ENCODE peak calls at places on chromosomes 1 and 21, in five cellular contexts. P is HepG2, N is GM12878, F is HCT116, O is K562. M is an unnamed sample.

GRCh38 chr1:164902491-164902890 is 343.5 kb downstream of the PBX1 start:
- DNase-seq in P (no peak), F (no peak), N (no peak), O (no peak), M (no peak)

GRCh38 chr1:154327466-154328317 is 2.4 kb downstream of the ATP8B2 start:
- DNase-seq in O (no peak), F (no peak), P (no peak), N (no peak), M (no peak)

GRCh38 chr1:30005972-30006619 is 717.3 kb downstream of the MATN1 start:
- DNase-seq in O (no peak), N (no peak), P (no peak), F (peak; percentile 32), M (no peak)

GRCh38 chr1:97875996-97876395 is 44.8 kb downstream of the DPYD start:
- DNase-seq in O (no peak), F (no peak), N (no peak), P (no peak), M (no peak)

GRCh38 chr1:240491156-240491555 is 120.8 kb downstream of the GREM2 start:
- DNase-seq in P (no peak), N (no peak), F (no peak), O (no peak), M (no peak)

GRCh38 chr1:202291961-202292712 is 49.6 kb downstream of the UBE2T start:
- DNase-seq in O (no peak), P (no peak), F (no peak), N (no peak), M (no peak)

GRCh38 chr1:200376521-200376920 is 33.3 kb downstream of the ZNF281 start:
- DNase-seq in P (no peak), N (no peak), F (no peak), O (no peak), M (no peak)

GRCh38 chr1:117150316-117150715 is 28.8 kb upstream of the TRIM45 start:
- DNase-seq in N (no peak), P (no peak), O (no peak), F (no peak), M (no peak)

GRCh38 chr1:37919277-37919676 is 27.6 kb downstream of the INPP5B start:
- DNase-seq in N (no peak), P (peak; percentile 34), F (peak; percentile 24), O (peak; percentile 37), M (peak; percentile 20)

GRCh38 chr21:44793269-44794030 is 8.2 kb downstream of the UBE2G2 start:
- DNase-seq in F (peak; percentile 24), O (peak; percentile 87), P (peak; percentile 57), N (no peak), M (peak; percentile 86)

GRCh38 chr21:32349333-32349944 is 43.4 kb downstream of the URB1 start:
- DNase-seq in O (no peak), F (no peak), P (no peak), N (no peak), M (no peak)

GRCh38 chr1:13699510-13699909 is 478 bp upstream of the PRDM2 start:
- DNase-seq in P (no peak), N (no peak), F (no peak), O (no peak), M (no peak)

GRCh38 chr1:56578664-56578962 is 750 bp downstream of the PLPP3 start:
- DNase-seq in O (no peak), P (no peak), F (no peak), N (no peak), M (peak; percentile 80)

GRCh38 chr1:69569983-69570755 is 2.4 kb downstream of the LRRC7 start:
- DNase-seq in F (no peak), N (no peak), P (no peak), O (no peak), M (no peak)

GRCh38 chr1:221708076-221708571 is 33.8 kb downstream of the DUSP10 start:
- DNase-seq in O (peak; percentile 81), F (no peak), P (no peak), N (peak; percentile 78), M (peak; percentile 57)

GRCh38 chr1:41391834-41392527 is 30.7 kb downstream of the FOXO6 start:
- DNase-seq in N (no peak), F (no peak), O (no peak), P (no peak), M (no peak)
- TF ChIP-seq ZBTB33 in N (no peak), F (no peak), O (no peak), P (no peak), M (no peak)

DNA sequence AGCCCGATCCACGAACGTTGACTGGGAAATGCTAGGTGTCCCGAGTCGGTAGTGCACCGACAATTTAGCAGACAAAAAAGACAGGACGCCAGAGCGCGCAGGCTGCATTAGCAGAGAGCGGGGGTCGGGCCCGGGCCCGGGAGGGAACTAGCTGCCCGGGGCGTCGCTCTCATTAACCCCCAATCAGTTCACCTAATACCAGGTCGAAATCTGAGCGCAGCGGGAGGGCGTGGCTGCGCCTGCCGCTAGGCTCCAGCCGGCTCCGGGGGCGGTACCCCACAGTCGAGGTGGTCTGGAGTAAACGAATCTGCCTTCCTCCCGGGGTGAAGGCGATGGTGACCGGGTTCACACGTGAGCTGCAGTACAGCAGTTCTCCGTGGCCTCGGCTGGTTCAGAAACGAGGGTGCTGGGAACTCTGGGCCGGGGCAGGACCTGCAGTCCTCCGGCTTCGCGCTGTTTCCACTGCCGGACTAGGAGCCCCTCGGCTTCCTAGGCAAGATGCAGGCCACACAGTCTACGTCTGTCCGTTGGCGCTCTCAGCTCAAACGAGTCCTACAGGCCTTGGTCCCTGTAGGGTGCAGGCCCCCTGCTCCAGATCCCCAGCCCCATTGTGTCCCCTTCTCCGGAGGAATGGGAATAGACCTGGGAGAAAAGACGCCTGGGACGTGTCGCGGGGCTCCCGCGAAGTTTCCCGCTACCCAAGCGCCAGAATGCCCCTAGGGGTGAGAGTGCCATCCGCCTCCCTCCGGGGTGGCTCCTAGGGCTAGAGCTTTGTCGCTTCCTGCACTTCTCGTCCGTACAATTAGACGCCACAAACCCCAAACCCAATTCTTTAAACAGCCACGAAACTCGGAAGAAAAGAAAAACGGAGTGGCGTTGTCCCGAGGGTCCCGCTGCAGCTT is 2.0 kb downstream of the GFI1 start:
- DNase-seq in O (no peak), F (no peak), N (no peak), P (no peak), M (peak; percentile 51)
- TF ChIP-seq ZBTB33 in O (peak; percentile 94), F (no peak), N (no peak), P (no peak), M (no peak)

GRCh38 chr1:235887676-235888075 is 21.0 kb upstream of the LYST start:
- DNase-seq in F (no peak), N (no peak), P (no peak), O (no peak), M (no peak)
- TF ChIP-seq ZBTB33 in F (no peak), N (no peak), P (no peak), O (no peak), M (no peak)

GRCh38 chr1:53314606-53315005 is 13.3 kb downstream of the LRP8 start:
- DNase-seq in F (no peak), O (no peak), P (no peak), N (no peak), M (peak; percentile 15)
- TF ChIP-seq ZBTB33 in F (no peak), O (no peak), P (no peak), N (no peak), M (no peak)

DNA sequence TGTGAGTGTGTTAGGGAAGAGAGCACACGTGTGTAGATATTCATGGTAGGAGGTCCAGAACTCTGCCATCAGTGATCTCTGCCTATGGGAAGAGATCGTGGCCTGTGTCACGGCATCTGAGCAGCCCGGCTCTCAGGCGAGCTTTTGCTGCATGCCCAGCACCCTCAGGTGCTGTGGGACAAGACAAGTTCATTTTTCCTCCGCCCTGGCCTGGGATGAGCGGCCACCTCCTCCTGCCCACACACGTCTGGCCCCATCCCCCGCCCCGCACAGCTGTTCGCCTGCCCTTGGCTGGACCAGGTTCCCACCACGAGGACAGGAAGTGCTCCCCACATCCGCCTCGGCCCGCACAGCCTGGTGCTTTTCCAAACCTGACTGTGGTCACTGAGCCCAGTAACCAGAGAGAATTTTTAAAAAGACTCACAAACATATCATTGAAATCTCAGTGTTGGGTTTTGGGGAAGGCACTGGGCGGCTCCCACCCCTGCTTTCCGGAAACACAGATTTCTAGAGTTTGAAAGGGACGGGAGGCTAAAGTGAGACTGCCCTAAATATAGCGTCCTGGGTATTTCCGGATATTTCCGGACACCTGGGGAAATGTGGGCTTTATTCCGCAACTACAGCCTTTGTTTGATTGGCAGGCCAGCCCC is 18.0 kb downstream of the BMP8A start:
- DNase-seq in N (peak; percentile 54), O (no peak), P (no peak), F (no peak), M (no peak)
- TF ChIP-seq ZBTB33 in N (no peak), O (no peak), P (no peak), F (no peak), M (no peak)

DNA sequence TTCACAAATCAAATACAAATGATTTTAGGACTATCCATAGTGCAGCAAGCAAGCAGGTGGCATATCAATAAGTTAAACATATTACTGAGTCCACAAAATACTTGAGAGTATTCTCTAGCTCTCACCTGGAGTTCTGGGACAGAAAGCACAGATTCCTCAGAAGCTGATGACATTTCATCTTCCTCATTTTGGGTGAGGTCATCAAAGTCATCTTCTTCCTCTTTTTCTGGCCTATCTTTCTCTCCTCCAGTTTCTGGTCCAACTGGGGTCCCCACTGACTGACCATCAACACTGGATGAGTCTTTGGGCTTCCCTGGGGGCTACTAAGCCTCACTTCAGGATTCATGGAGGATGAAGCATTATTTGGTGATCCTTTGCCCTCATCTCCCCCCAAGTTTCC is 38.9 kb downstream of the YY1AP1 start:
- DNase-seq in O (no peak), F (no peak), N (no peak), P (no peak), M (no peak)
- TF ChIP-seq ZBTB33 in O (no peak), F (no peak), N (no peak), P (no peak), M (no peak)

GRCh38 chr1:107081102-107081501 is 24.6 kb downstream of the PRMT6 start:
- DNase-seq in F (no peak), O (no peak), P (no peak), N (no peak), M (no peak)
- TF ChIP-seq ZBTB33 in F (no peak), O (no peak), P (no peak), N (no peak), M (no peak)

GRCh38 chr1:27253611-27254010 is 19.2 kb downstream of the WDTC1 start:
- DNase-seq in O (no peak), N (no peak), P (no peak), F (no peak), M (no peak)
- TF ChIP-seq ZBTB33 in O (no peak), N (no peak), P (no peak), F (no peak), M (no peak)